ENCODE peak calls at places on chromosomes 3 and 15, in five cellular contexts. S is bronchial epithelial cell; E is left ventricle myocardium inferior; X is DND-41; O is CD4-positive, alpha-beta T cell. F is an unnamed sample.

GRCh38 chr3:132660056-132660744 is at the start of gene UBA5:
- DNase-seq in X (peak), E (peak), S (peak), O (peak), F (peak)

GRCh38 chr15:41881925-41882688 is 11.7 kb downstream of the SPTBN5 start:
- DNase-seq in O (no peak), S (no peak), X (no peak), E (no peak), F (no peak)

GRCh38 chr15:45635191-45635638 is 386 bp downstream of the SQOR start:
- DNase-seq in O (peak), X (peak), S (no peak), E (peak), F (peak)

GRCh38 chr3:43177092-43177491 is 71.2 kb upstream of the POMGNT2 start:
- DNase-seq in S (no peak), E (no peak), O (no peak), X (no peak), F (no peak)

GRCh38 chr3:57946970-57947381 is 61.2 kb upstream of the FLNB start:
- DNase-seq in S (no peak), O (no peak), X (no peak), E (no peak), F (no peak)

GRCh38 chr3:152202976-152203626 is 65.6 kb upstream of the MBNL1 start:
- DNase-seq in O (no peak), X (no peak), S (no peak), E (no peak), F (no peak)

GRCh38 chr3:71388535-71389120 is 194.9 kb downstream of the FOXP1 start:
- DNase-seq in S (no peak), X (no peak), E (no peak), O (no peak), F (no peak)

GRCh38 chr3:40333416-40333815 is 23.9 kb downstream of the EIF1B start:
- DNase-seq in E (peak), O (no peak), X (no peak), S (no peak), F (no peak)

GRCh38 chr3:50519471-50520089 is 16.1 kb upstream of the CACNA2D2 start:
- DNase-seq in S (peak), O (peak), X (peak), E (peak), F (no peak)

GRCh38 chr3:195003006-195003892 is 267.7 kb downstream of the XXYLT1 start:
- DNase-seq in O (no peak), X (no peak), E (peak), S (peak), F (no peak)

GRCh38 chr3:132210476-132211346 is 106.5 kb upstream of the ACP3 start:
- DNase-seq in E (no peak), X (peak), O (no peak), S (peak), F (no peak)

GRCh38 chr15:78951841-78952238 is 7.0 kb upstream of the CTSH start:
- DNase-seq in O (no peak), X (no peak), S (peak), E (no peak), F (no peak)

GRCh38 chr3:52054689-52055511 is 1.5 kb downstream of the DUSP7 start:
- DNase-seq in O (peak), S (no peak), X (peak), E (no peak), F (no peak)

GRCh38 chr3:112640864-112641751 is at the start of gene CCDC80:
- DNase-seq in O (no peak), X (no peak), E (no peak), S (peak), F (no peak)

GRCh38 chr15:95609096-95609495 is 721.4 kb upstream of the NR2F2 start:
- DNase-seq in S (no peak), X (no peak), E (no peak), O (no peak), F (no peak)

GRCh38 chr3:112032377-112032776 is 2.2 kb upstream of the TMPRSS7 start:
- DNase-seq in S (no peak), X (no peak), E (no peak), O (no peak), F (no peak)

GRCh38 chr3:10281951-10282350 is 10.8 kb downstream of the GHRL start:
- DNase-seq in O (no peak), E (no peak), X (no peak), S (no peak), F (no peak)

GRCh38 chr15:58526647-58527192 is 94.9 kb downstream of the LIPC start:
- DNase-seq in E (no peak), X (no peak), O (no peak), S (no peak), F (peak)

GRCh38 chr3:190504354-190505125 is 9.3 kb upstream of the IL1RAP start:
- DNase-seq in X (no peak), S (peak), O (no peak), E (no peak), F (no peak)

GRCh38 chr15:31397851-31398661 is 71.4 kb downstream of the KLF13 start:
- DNase-seq in O (no peak), E (peak), X (no peak), S (peak), F (no peak)

GRCh38 chr15:37995461-37996347 is 61.3 kb downstream of the TMCO5A start:
- DNase-seq in O (no peak), X (no peak), E (no peak), S (peak), F (no peak)

GRCh38 chr3:77602722-77603121 is 562.8 kb downstream of the ROBO2 start:
- DNase-seq in X (no peak), E (no peak), S (no peak), O (no peak), F (no peak)

GRCh38 chr3:59862686-59863085 is 812.9 kb upstream of the CFAP20DC start:
- DNase-seq in E (no peak), S (peak), O (no peak), X (no peak), F (no peak)

GRCh38 chr15:77671274-77672056 is 38.8 kb upstream of the LINGO1 start:
- DNase-seq in E (no peak), O (no peak), S (no peak), X (no peak), F (no peak)

GRCh38 chr15:64351265-64351664 is 4.7 kb downstream of the CSNK1G1 start:
- DNase-seq in O (no peak), X (no peak), E (no peak), S (no peak), F (no peak)

GRCh38 chr15:58297639-58298038 is 134.2 kb upstream of the LIPC start:
- DNase-seq in O (no peak), E (no peak), X (no peak), S (no peak), F (no peak)

GRCh38 chr15:70140543-70141375 is 43.0 kb upstream of the TLE3 start:
- DNase-seq in S (no peak), E (no peak), X (peak), O (no peak), F (peak)

GRCh38 chr15:48823706-48824105 is 12.8 kb upstream of the CEP152 start:
- DNase-seq in O (no peak), X (no peak), E (no peak), S (no peak), F (no peak)

GRCh38 chr3:150913174-150913922 is 8.1 kb upstream of the MINDY4B start:
- DNase-seq in O (no peak), E (no peak), X (no peak), S (no peak), F (no peak)

GRCh38 chr15:69475769-69476358 is 23.2 kb downstream of the RPLP1 start:
- DNase-seq in E (peak), X (peak), S (peak), O (peak), F (peak)

GRCh38 chr15:93088200-93088980 is 621 bp downstream of the RGMA start:
- DNase-seq in E (peak), X (peak), S (no peak), O (no peak), F (no peak)

GRCh38 chr15:33195283-33195682 is 769 bp upstream of the FMN1 start:
- DNase-seq in S (peak), X (no peak), E (no peak), O (no peak), F (no peak)

GRCh38 chr3:138389144-138389601 is 40.8 kb downstream of the MRAS start:
- DNase-seq in S (no peak), O (no peak), X (no peak), E (no peak), F (no peak)

GRCh38 chr3:138381950-138382715 is 33.8 kb downstream of the MRAS start:
- DNase-seq in E (peak), S (peak), X (no peak), O (no peak), F (peak)

GRCh38 chr3:138383715-138384114 is 35.3 kb downstream of the MRAS start:
- DNase-seq in O (no peak), X (no peak), E (no peak), S (no peak), F (no peak)

GRCh38 chr3:138381413-138381901 is 33.1 kb downstream of the MRAS start:
- DNase-seq in O (no peak), E (peak), X (no peak), S (no peak), F (no peak)

DNA sequence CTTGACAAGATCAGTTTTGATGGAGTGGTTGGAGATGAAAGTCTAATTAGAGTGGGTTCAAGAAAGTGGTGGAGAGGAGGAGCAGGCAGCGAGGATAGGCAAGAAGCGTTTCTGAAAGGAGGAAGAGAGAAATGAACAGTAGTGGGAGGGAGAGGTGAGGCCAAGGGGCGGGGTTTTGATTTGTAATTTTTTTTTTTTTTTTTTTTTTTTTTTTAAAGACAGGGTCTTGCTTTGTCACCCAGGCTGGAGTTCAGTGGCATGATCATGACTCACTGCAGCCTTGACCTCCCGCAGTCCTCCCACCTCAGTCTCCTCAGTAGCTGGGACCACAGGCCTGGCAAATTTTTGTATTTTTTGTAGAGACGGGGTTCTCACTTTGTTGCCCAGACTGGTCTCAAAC is 36.6 kb downstream of the MRAS start:
- DNase-seq in O (no peak), X (no peak), E (no peak), S (no peak), F (no peak)
- TF ChIP-seq CTCF in O (no peak), X (no peak), E (no peak), S (no peak), F (no peak)

GRCh38 chr15:75454471-75455418 is 3.3 kb upstream of the SIN3A start:
- DNase-seq in O (peak), E (no peak), X (peak), S (peak), F (peak)

GRCh38 chr15:75451674-75452363 is at the start of gene SIN3A:
- DNase-seq in S (peak), X (peak), O (peak), E (peak), F (peak)

GRCh38 chr15:75453703-75454470 is 2.4 kb upstream of the SIN3A start:
- DNase-seq in X (peak), S (peak), E (peak), O (peak), F (peak)

GRCh38 chr15:75452364-75452967 is 976 bp upstream of the SIN3A start:
- DNase-seq in S (peak), X (peak), E (peak), O (peak), F (peak)

GRCh38 chr15:75452968-75453702 is 1.6 kb upstream of the SIN3A start:
- DNase-seq in O (peak), E (peak), X (peak), S (peak), F (peak)
- TF ChIP-seq CTCF in O (no peak), E (no peak), X (peak), S (no peak), F (no peak)

DNA sequence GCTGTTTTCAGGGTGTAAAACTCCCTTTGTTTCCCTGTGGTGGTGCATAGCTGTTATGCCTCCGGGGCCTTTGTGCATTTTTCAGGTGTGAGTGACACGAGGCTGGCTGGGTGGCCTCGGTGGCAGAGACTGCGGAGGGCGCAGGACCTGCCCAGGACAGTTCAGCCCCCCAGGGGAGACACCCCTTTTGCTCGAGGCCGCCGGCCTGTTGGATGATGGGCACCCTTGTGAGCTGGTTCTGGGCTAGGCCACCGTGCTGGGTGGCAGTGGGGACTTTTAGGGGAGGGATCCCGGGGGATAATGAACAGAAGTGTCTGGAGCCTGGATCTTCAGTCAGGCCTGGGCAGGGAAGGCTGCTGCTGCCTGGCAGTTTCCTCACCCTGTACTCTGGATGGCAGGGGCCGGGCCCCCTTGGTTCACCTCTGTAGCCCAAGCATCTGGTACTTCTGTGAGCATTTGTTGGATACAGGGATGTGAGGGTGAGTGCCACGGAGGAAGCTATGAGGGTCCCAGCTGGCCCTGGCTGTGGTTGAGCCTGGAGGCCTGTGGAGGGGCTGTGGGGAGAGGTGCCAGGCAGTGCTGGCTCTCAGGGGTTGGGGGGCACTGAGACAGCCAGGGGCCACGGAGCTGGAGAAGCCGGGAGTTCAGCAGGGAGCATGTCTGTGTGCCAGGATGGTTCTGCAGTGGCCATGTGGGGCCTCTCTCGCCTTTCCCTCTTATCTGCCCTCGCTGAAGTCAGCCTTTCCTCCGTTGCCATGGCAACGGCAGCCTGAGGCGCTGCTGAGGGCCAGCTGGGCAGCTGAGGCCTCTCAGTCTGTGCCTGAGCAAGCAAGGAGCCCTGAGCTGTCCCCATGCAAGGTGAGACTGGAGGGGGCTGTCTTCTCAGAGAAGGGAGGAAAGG is 49.0 kb downstream of the KY start:
- DNase-seq in S (no peak), X (no peak), E (no peak), O (no peak), F (no peak)
- TF ChIP-seq CTCF in S (no peak), X (no peak), E (no peak), O (no peak), F (no peak)

DNA sequence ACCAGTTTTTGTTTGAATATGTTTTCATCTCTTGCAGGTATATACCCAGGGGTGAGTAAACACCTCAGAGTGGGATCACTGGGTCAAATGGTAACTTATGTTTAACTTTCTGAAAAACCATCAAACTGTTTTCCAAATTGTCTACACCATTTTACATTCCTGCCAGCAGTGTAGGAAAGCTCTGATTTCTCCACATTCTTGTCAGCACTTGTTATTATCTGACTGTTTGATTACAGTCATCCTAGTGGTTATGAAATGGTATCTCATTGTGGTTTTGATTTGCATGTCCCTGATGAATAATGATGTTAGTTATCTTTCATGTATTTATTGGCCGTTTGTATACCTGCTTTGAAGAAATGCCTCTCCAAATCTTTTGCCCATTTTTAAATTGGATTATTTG is 13.8 kb downstream of the FSD2 start:
- DNase-seq in O (no peak), X (no peak), S (peak), E (no peak), F (no peak)
- TF ChIP-seq CTCF in O (no peak), X (no peak), S (peak), E (no peak), F (no peak)

GRCh38 chr3:36405193-36405592 is 24.9 kb downstream of the STAC start:
- DNase-seq in O (no peak), S (peak), E (no peak), X (no peak), F (no peak)

GRCh38 chr3:36409862-36410261 is 29.6 kb downstream of the STAC start:
- DNase-seq in S (no peak), X (no peak), O (no peak), E (no peak), F (no peak)

GRCh38 chr3:36403661-36404060 is 23.4 kb downstream of the STAC start:
- DNase-seq in O (no peak), E (no peak), X (no peak), S (peak), F (no peak)

DNA sequence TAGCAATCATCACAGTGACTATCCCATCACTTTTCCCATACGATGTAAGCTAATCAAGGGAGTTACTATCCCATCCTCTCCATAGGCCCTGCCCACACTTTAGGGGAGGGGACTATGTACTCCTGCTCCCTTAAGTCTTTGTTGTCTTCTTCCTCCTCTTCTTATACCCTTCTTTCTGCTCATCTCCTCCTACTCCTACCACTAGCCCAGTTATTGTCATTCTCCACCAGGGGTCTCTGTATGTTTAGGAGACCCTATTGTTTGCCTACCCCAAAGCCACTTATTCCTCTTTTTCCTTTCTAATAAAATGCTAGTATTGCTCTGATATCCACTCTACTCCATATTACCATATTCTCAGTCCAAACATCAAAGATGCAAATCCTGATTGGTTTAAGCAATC is 27.8 kb downstream of the STAC start:
- DNase-seq in E (no peak), S (no peak), X (no peak), O (no peak), F (no peak)
- TF ChIP-seq CTCF in E (no peak), S (no peak), X (peak), O (no peak), F (peak)

DNA sequence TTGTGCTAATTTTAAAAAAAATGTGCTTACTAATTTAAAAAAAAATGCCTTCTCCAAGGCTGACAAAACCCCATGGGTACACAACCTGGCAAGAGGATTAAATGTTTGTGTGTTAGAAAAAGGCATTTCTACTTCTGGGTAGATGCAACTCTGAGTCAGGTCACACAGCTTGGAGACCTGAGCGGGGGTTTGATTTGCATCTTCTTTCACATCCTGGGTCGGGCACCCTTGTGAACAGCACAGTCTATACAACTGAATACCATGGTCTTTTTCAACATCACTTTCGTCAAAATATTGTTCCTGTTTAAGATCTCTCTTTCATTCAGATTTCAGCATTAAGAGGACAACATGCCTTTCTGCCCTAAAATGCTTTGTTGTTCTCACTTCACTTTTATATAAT is 267.2 kb downstream of the CHL1 start:
- DNase-seq in E (no peak), X (no peak), S (no peak), O (no peak), F (no peak)
- TF ChIP-seq CTCF in E (no peak), X (no peak), S (no peak), O (no peak), F (no peak)

GRCh38 chr15:25345943-25346342 is 92.9 kb downstream of the UBE3A start:
- DNase-seq in O (no peak), X (no peak), S (peak), E (peak), F (no peak)

GRCh38 chr15:25342629-25343028 is 96.2 kb downstream of the UBE3A start:
- DNase-seq in S (no peak), O (no peak), X (no peak), E (no peak), F (no peak)

GRCh38 chr15:25347707-25348106 is 91.1 kb downstream of the UBE3A start:
- DNase-seq in S (no peak), X (no peak), O (no peak), E (no peak), F (no peak)

GRCh38 chr15:25346371-25346770 is 92.5 kb downstream of the UBE3A start:
- DNase-seq in S (no peak), E (no peak), O (no peak), X (no peak), F (no peak)
- TF ChIP-seq CTCF in S (no peak), E (no peak), O (no peak), X (no peak), F (no peak)

F was measured in CD14-positive monocyte.